ENCODE peak calls at places on chromosome 1, in four cellular contexts. A, O, U and I are unnamed samples.

GRCh38 chr1:193771596-193771995 is 585.2 kb upstream of the B3GALT2 start:
- DNase-seq in A (no peak), O (no peak), U (no peak), I (no peak)

GRCh38 chr1:200129480-200129879 is 102.0 kb downstream of the NR5A2 start:
- DNase-seq in A (no peak), O (no peak), U (no peak), I (no peak)

GRCh38 chr1:70364439-70364838 is 9.9 kb upstream of the ANKRD13C start:
- DNase-seq in A (no peak), O (no peak), U (no peak), I (no peak)

GRCh38 chr1:182087304-182087703 is 25.8 kb upstream of the ZNF648 start:
- DNase-seq in A (no peak), O (no peak), U (no peak), I (no peak)

GRCh38 chr1:25219661-25220251 is 12.5 kb downstream of the SYF2 start:
- DNase-seq in A (no peak), O (no peak), U (no peak), I (no peak)

GRCh38 chr1:150895618-150896017 is 8.7 kb downstream of the CTXND2 start:
- DNase-seq in A (no peak), O (no peak), U (peak; percentile 56), I (no peak)

GRCh38 chr1:36528361-36529349 is 45.9 kb upstream of the CSF3R start:
- DNase-seq in A (no peak), O (no peak), U (no peak), I (no peak)

GRCh38 chr1:202291001-202291400 is 50.7 kb downstream of the UBE2T start:
- DNase-seq in A (no peak), O (no peak), U (no peak), I (no peak)

GRCh38 chr1:58763214-58763613 is 20.6 kb downstream of the JUN start:
- DNase-seq in A (no peak), O (no peak), U (no peak), I (no peak)

GRCh38 chr1:213512316-213512715 is 461.3 kb downstream of the RPS6KC1 start:
- DNase-seq in A (no peak), O (no peak), U (no peak), I (no peak)

GRCh38 chr1:61087574-61087973 is 5.2 kb downstream of the NFIA start:
- DNase-seq in A (no peak), O (no peak), U (no peak), I (no peak)

GRCh38 chr1:36486436-36487335 is 4.0 kb upstream of the CSF3R start:
- DNase-seq in A (no peak), O (peak; percentile 45), U (peak; percentile 10), I (peak; percentile 74)

GRCh38 chr1:63322248-63322943 is at the start of gene FOXD3:
- DNase-seq in A (peak; percentile 81), O (no peak), U (peak; percentile 41), I (peak; percentile 67)

DNA sequence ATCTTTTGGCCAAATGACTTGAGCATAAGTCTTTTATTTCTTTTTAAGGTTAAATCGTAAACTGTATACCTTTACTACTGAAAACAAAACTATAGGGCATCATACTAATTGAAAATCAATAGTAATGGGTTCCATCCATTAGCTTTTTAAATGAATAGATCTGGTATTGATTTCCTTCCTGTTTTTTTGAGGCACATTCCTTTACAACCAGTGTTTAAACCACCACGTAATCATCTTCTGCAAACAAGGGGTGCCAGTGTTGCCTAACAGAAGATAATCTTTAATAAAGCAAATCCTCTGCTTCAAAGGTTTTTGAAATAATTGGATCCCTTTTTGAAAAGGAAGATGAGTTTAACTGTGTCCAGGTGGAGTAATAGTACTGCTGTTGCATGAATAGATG is 48.7 kb upstream of the ANGPTL1 start:
- DNase-seq in A (no peak), O (no peak), U (no peak), I (no peak)
- H3K27ac ChIP-seq in A (no peak overlapping the region), O (no peak overlapping the region), U (no peak overlapping the region), I (no peak overlapping the region)

GRCh38 chr1:21841852-21842466 is 29.9 kb downstream of the LDLRAD2 start:
- DNase-seq in A (no peak), O (no peak), U (no peak), I (no peak)

GRCh38 chr1:21843208-21843607 is 31.1 kb downstream of the LDLRAD2 start:
- DNase-seq in A (no peak), O (no peak), U (no peak), I (no peak)

GRCh38 chr1:21842606-21843162 is 30.6 kb downstream of the LDLRAD2 start:
- DNase-seq in A (no peak), O (no peak), U (no peak), I (no peak)

GRCh38 chr1:21839337-21840037 is 27.4 kb downstream of the LDLRAD2 start:
- DNase-seq in A (no peak), O (no peak), U (no peak), I (no peak)

DNA sequence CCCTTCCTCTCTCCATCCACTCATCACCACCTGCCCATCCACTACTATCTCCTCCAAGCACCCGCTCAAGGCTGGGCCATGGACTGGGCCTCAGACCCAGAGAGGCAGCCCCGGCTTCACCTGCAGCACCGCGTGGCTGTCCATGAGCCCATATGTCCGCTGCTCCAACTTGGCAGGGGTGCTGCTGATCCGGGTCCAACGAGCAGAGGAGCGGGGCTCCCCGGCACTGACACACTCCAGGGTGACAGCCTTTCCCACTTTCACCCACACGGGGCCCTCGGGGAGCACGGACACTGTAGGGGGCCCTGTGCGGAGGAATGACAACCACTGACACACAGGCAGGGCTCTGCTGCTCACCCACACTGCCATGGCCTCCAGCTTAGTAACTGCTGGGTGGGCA is 28.9 kb downstream of the LDLRAD2 start:
- DNase-seq in A (no peak), O (no peak), U (no peak), I (no peak)
- H3K27ac ChIP-seq in A (no peak overlapping the region), O (no peak overlapping the region), U (no peak overlapping the region), I (no peak overlapping the region)

GRCh38 chr1:100988121-100988520 is 37.5 kb downstream of the DPH5 start:
- DNase-seq in A (no peak), O (no peak), U (no peak), I (no peak)

GRCh38 chr1:100979652-100980051 is 45.9 kb downstream of the DPH5 start:
- DNase-seq in A (no peak), O (no peak), U (no peak), I (no peak)

GRCh38 chr1:100982783-100983182 is 42.8 kb downstream of the DPH5 start:
- DNase-seq in A (no peak), O (no peak), U (no peak), I (no peak)
- H3K27ac ChIP-seq in A (no peak overlapping the region), O (no peak overlapping the region), U (no peak overlapping the region), I (no peak overlapping the region)

GRCh38 chr1:27000092-27000816 is 6.8 kb downstream of the TRNP1 start:
- DNase-seq in A (no peak), O (no peak), U (no peak), I (no peak)
- H3K27ac ChIP-seq in A (peak overlapping the region; percentile 43), O (peak overlapping the region; percentile 46), U (peak overlapping the region; percentile 99), I (peak overlapping the region; percentile 81)

DNA sequence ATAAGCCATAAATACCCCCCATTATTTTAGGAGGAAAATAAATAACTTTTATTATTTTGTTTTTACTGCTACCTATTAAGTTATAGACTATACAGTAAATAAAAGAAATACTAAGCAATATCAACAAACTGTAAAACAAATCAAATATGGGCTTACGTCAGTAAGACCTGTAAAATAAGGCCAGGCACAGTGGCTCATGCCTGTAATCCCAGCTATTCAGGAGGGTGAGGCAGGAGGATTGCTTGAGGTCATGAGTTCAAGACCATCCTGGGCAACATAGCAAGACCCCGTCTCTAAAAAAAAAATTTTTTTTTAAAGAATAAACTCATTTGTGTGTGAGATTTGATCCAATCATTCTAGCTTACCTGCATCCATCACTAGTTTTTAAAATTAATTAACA is 17.8 kb downstream of the EGLN1 start:
- DNase-seq in A (no peak), O (no peak), U (no peak), I (no peak)
- H3K27ac ChIP-seq in A (no peak overlapping the region), O (no peak overlapping the region), U (no peak overlapping the region), I (no peak overlapping the region)

GRCh38 chr1:54813479-54814147 is 12.5 kb upstream of the TTC22 start:
- DNase-seq in A (no peak), O (peak; percentile 14), U (no peak), I (no peak)
- H3K27ac ChIP-seq in A (no peak overlapping the region), O (peak overlapping the region; percentile 90), U (no peak overlapping the region), I (no peak overlapping the region)

DNA sequence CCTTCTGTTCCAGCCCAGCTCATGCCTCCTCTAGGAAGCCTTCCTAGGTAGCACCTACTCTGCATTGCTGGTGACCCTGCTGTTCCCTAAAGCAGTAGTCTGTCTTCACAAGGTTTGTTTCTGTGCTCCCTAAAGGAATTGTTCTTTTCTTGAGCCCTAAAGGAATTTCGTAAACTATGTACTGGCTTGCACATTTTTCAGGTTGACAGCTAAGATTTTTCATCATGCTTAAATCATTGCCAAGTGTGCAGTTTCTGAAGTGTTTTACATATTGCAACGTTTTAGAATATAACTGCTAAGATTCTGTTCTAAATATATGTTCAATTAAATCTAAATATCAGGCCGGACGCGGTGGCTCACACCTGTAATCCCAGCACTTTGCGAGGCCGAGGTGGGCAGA is 13.1 kb downstream of the S100A16 start:
- DNase-seq in A (no peak), O (no peak), U (no peak), I (no peak)
- H3K27ac ChIP-seq in A (no peak overlapping the region), O (no peak overlapping the region), U (peak overlapping the region; percentile 55), I (no peak overlapping the region)